ENCODE peak calls at places on chromosomes 7 and 10, in seven cellular contexts. One of them, this sample, is unnamed.

GRCh38 chr7:44764665-44765578 is 16.3 kb downstream of the ZMIZ2 start:
- DNase-seq in AG04450: no peak
- DNase-seq in stimulated activated CD4-positive, alpha-beta T cell treated with anti-CD3 and anti-CD28 coated beads, Interleukin-12 subunit alpha, Interleukin-12 subunit beta, amount 100 ng/mL, for 4 hours: no peak
- DNase-seq in posterior cingulate gyrus: no peak
- DNase-seq in EH: no peak
- DNase-seq in stromal cell of bone marrow: no peak
- DNase-seq in amniotic stem cell: no peak
- DNase-seq in this sample: no peak

GRCh38 chr10:63819753-63820347 is 298.6 kb downstream of the REEP3 start:
- DNase-seq in AG04450: peak; percentile 18
- DNase-seq in stimulated activated CD4-positive, alpha-beta T cell treated with anti-CD3 and anti-CD28 coated beads, Interleukin-12 subunit alpha, Interleukin-12 subunit beta, amount 100 ng/mL, for 4 hours: no peak
- DNase-seq in posterior cingulate gyrus: peak; percentile 48
- DNase-seq in EH: peak; percentile 69
- DNase-seq in stromal cell of bone marrow: peak; percentile 62
- DNase-seq in amniotic stem cell: peak; percentile 63
- DNase-seq in this sample: peak; percentile 32

GRCh38 chr7:71612011-71612410 is 480.1 kb downstream of the GALNT17 start:
- DNase-seq in AG04450: no peak
- DNase-seq in stimulated activated CD4-positive, alpha-beta T cell treated with anti-CD3 and anti-CD28 coated beads, Interleukin-12 subunit alpha, Interleukin-12 subunit beta, amount 100 ng/mL, for 4 hours: no peak
- DNase-seq in posterior cingulate gyrus: no peak
- DNase-seq in EH: no peak
- DNase-seq in stromal cell of bone marrow: no peak
- DNase-seq in amniotic stem cell: no peak
- DNase-seq in this sample: no peak

GRCh38 chr10:71765176-71765906 is 8.0 kb downstream of the VSIR start:
- DNase-seq in AG04450: no peak
- DNase-seq in stimulated activated CD4-positive, alpha-beta T cell treated with anti-CD3 and anti-CD28 coated beads, Interleukin-12 subunit alpha, Interleukin-12 subunit beta, amount 100 ng/mL, for 4 hours: no peak
- DNase-seq in posterior cingulate gyrus: no peak
- DNase-seq in EH: peak; percentile 70
- DNase-seq in stromal cell of bone marrow: no peak
- DNase-seq in amniotic stem cell: no peak
- DNase-seq in this sample: no peak

GRCh38 chr10:1420663-1421362 is 316.5 kb downstream of the ADARB2 start:
- DNase-seq in AG04450: no peak
- DNase-seq in stimulated activated CD4-positive, alpha-beta T cell treated with anti-CD3 and anti-CD28 coated beads, Interleukin-12 subunit alpha, Interleukin-12 subunit beta, amount 100 ng/mL, for 4 hours: peak; percentile 60
- DNase-seq in posterior cingulate gyrus: peak; percentile 81
- DNase-seq in EH: no peak
- DNase-seq in stromal cell of bone marrow: no peak
- DNase-seq in amniotic stem cell: no peak
- DNase-seq in this sample: no peak

GRCh38 chr7:147478751-147479150 is 1111.8 kb upstream of the C7orf33 start:
- DNase-seq in AG04450: no peak
- DNase-seq in stimulated activated CD4-positive, alpha-beta T cell treated with anti-CD3 and anti-CD28 coated beads, Interleukin-12 subunit alpha, Interleukin-12 subunit beta, amount 100 ng/mL, for 4 hours: no peak
- DNase-seq in posterior cingulate gyrus: no peak
- DNase-seq in EH: no peak
- DNase-seq in stromal cell of bone marrow: no peak
- DNase-seq in amniotic stem cell: no peak
- DNase-seq in this sample: peak; percentile 16

GRCh38 chr10:14235511-14235910 is 95.2 kb downstream of the FRMD4A start:
- DNase-seq in AG04450: no peak
- DNase-seq in stimulated activated CD4-positive, alpha-beta T cell treated with anti-CD3 and anti-CD28 coated beads, Interleukin-12 subunit alpha, Interleukin-12 subunit beta, amount 100 ng/mL, for 4 hours: no peak
- DNase-seq in posterior cingulate gyrus: no peak
- DNase-seq in EH: no peak
- DNase-seq in stromal cell of bone marrow: no peak
- DNase-seq in amniotic stem cell: no peak
- DNase-seq in this sample: no peak

GRCh38 chr10:48416584-48417232 is 110.2 kb downstream of the MAPK8 start:
- DNase-seq in AG04450: no peak
- DNase-seq in stimulated activated CD4-positive, alpha-beta T cell treated with anti-CD3 and anti-CD28 coated beads, Interleukin-12 subunit alpha, Interleukin-12 subunit beta, amount 100 ng/mL, for 4 hours: no peak
- DNase-seq in posterior cingulate gyrus: no peak
- DNase-seq in EH: peak; percentile 44
- DNase-seq in stromal cell of bone marrow: no peak
- DNase-seq in amniotic stem cell: no peak
- DNase-seq in this sample: no peak

GRCh38 chr10:98246911-98247820 is 20.8 kb downstream of the LOXL4 start:
- DNase-seq in AG04450: peak; percentile 47
- DNase-seq in stimulated activated CD4-positive, alpha-beta T cell treated with anti-CD3 and anti-CD28 coated beads, Interleukin-12 subunit alpha, Interleukin-12 subunit beta, amount 100 ng/mL, for 4 hours: no peak
- DNase-seq in posterior cingulate gyrus: no peak
- DNase-seq in EH: peak; percentile 75
- DNase-seq in stromal cell of bone marrow: no peak
- DNase-seq in amniotic stem cell: no peak
- DNase-seq in this sample: peak; percentile 42

GRCh38 chr7:4758111-4758510 is 17.3 kb upstream of the AP5Z1 start:
- DNase-seq in AG04450: no peak
- DNase-seq in stimulated activated CD4-positive, alpha-beta T cell treated with anti-CD3 and anti-CD28 coated beads, Interleukin-12 subunit alpha, Interleukin-12 subunit beta, amount 100 ng/mL, for 4 hours: no peak
- DNase-seq in posterior cingulate gyrus: no peak
- DNase-seq in EH: no peak
- DNase-seq in stromal cell of bone marrow: no peak
- DNase-seq in amniotic stem cell: no peak
- DNase-seq in this sample: no peak

GRCh38 chr7:87398441-87398840 is 53.0 kb downstream of the CROT start:
- DNase-seq in AG04450: peak; percentile 32
- DNase-seq in stimulated activated CD4-positive, alpha-beta T cell treated with anti-CD3 and anti-CD28 coated beads, Interleukin-12 subunit alpha, Interleukin-12 subunit beta, amount 100 ng/mL, for 4 hours: no peak
- DNase-seq in posterior cingulate gyrus: no peak
- DNase-seq in EH: peak; percentile 93
- DNase-seq in stromal cell of bone marrow: no peak
- DNase-seq in amniotic stem cell: peak; percentile 8
- DNase-seq in this sample: peak; percentile 35

GRCh38 chr7:66974986-66975590 is 20.3 kb downstream of the SBDS start:
- DNase-seq in AG04450: no peak
- DNase-seq in stimulated activated CD4-positive, alpha-beta T cell treated with anti-CD3 and anti-CD28 coated beads, Interleukin-12 subunit alpha, Interleukin-12 subunit beta, amount 100 ng/mL, for 4 hours: no peak
- DNase-seq in posterior cingulate gyrus: no peak
- DNase-seq in EH: no peak
- DNase-seq in stromal cell of bone marrow: no peak
- DNase-seq in amniotic stem cell: no peak
- DNase-seq in this sample: no peak

GRCh38 chr7:120055300-120055699 is 217.7 kb upstream of the KCND2 start:
- DNase-seq in AG04450: no peak
- DNase-seq in stimulated activated CD4-positive, alpha-beta T cell treated with anti-CD3 and anti-CD28 coated beads, Interleukin-12 subunit alpha, Interleukin-12 subunit beta, amount 100 ng/mL, for 4 hours: no peak
- DNase-seq in posterior cingulate gyrus: no peak
- DNase-seq in EH: no peak
- DNase-seq in stromal cell of bone marrow: peak; percentile 78
- DNase-seq in amniotic stem cell: no peak
- DNase-seq in this sample: peak; percentile 26

GRCh38 chr10:34489973-34490372 is 325.1 kb downstream of the PARD3 start:
- DNase-seq in AG04450: peak; percentile 8
- DNase-seq in stimulated activated CD4-positive, alpha-beta T cell treated with anti-CD3 and anti-CD28 coated beads, Interleukin-12 subunit alpha, Interleukin-12 subunit beta, amount 100 ng/mL, for 4 hours: no peak
- DNase-seq in posterior cingulate gyrus: no peak
- DNase-seq in EH: peak; percentile 73
- DNase-seq in stromal cell of bone marrow: peak; percentile 54
- DNase-seq in amniotic stem cell: peak; percentile 30
- DNase-seq in this sample: no peak

GRCh38 chr10:5540886-5541285 is 16.1 kb downstream of the CALML3 start:
- DNase-seq in AG04450: no peak
- DNase-seq in stimulated activated CD4-positive, alpha-beta T cell treated with anti-CD3 and anti-CD28 coated beads, Interleukin-12 subunit alpha, Interleukin-12 subunit beta, amount 100 ng/mL, for 4 hours: no peak
- DNase-seq in posterior cingulate gyrus: no peak
- DNase-seq in EH: no peak
- DNase-seq in stromal cell of bone marrow: no peak
- DNase-seq in amniotic stem cell: no peak
- DNase-seq in this sample: no peak

GRCh38 chr7:33986951-33987948 is 81.9 kb downstream of the BMPER start:
- DNase-seq in AG04450: peak; percentile 95
- DNase-seq in stimulated activated CD4-positive, alpha-beta T cell treated with anti-CD3 and anti-CD28 coated beads, Interleukin-12 subunit alpha, Interleukin-12 subunit beta, amount 100 ng/mL, for 4 hours: no peak
- DNase-seq in posterior cingulate gyrus: no peak
- DNase-seq in EH: peak; percentile 99
- DNase-seq in stromal cell of bone marrow: peak; percentile 97
- DNase-seq in amniotic stem cell: peak; percentile 87
- DNase-seq in this sample: peak; percentile 95

GRCh38 chr10:79273603-79274002 is 73.7 kb upstream of the PPIF start:
- DNase-seq in AG04450: no peak
- DNase-seq in stimulated activated CD4-positive, alpha-beta T cell treated with anti-CD3 and anti-CD28 coated beads, Interleukin-12 subunit alpha, Interleukin-12 subunit beta, amount 100 ng/mL, for 4 hours: no peak
- DNase-seq in posterior cingulate gyrus: no peak
- DNase-seq in EH: no peak
- DNase-seq in stromal cell of bone marrow: no peak
- DNase-seq in amniotic stem cell: no peak
- DNase-seq in this sample: no peak

GRCh38 chr7:130141858-130142653 is 63.1 kb downstream of the TMEM209 start:
- DNase-seq in AG04450: no peak
- DNase-seq in stimulated activated CD4-positive, alpha-beta T cell treated with anti-CD3 and anti-CD28 coated beads, Interleukin-12 subunit alpha, Interleukin-12 subunit beta, amount 100 ng/mL, for 4 hours: no peak
- DNase-seq in posterior cingulate gyrus: no peak
- DNase-seq in EH: no peak
- DNase-seq in stromal cell of bone marrow: no peak
- DNase-seq in amniotic stem cell: no peak
- DNase-seq in this sample: no peak

GRCh38 chr10:78150756-78151155 is 117.1 kb downstream of the RPS24 start:
- DNase-seq in AG04450: no peak
- DNase-seq in stimulated activated CD4-positive, alpha-beta T cell treated with anti-CD3 and anti-CD28 coated beads, Interleukin-12 subunit alpha, Interleukin-12 subunit beta, amount 100 ng/mL, for 4 hours: no peak
- DNase-seq in posterior cingulate gyrus: no peak
- DNase-seq in EH: no peak
- DNase-seq in stromal cell of bone marrow: no peak
- DNase-seq in amniotic stem cell: no peak
- DNase-seq in this sample: no peak

GRCh38 chr7:67625257-67625713 is 628.7 kb downstream of the TYW1 start:
- DNase-seq in AG04450: no peak
- DNase-seq in stimulated activated CD4-positive, alpha-beta T cell treated with anti-CD3 and anti-CD28 coated beads, Interleukin-12 subunit alpha, Interleukin-12 subunit beta, amount 100 ng/mL, for 4 hours: peak; percentile 4
- DNase-seq in posterior cingulate gyrus: peak; percentile 77
- DNase-seq in EH: peak; percentile 43
- DNase-seq in stromal cell of bone marrow: peak; percentile 54
- DNase-seq in amniotic stem cell: peak; percentile 40
- DNase-seq in this sample: peak; percentile 32

GRCh38 chr7:155506854-155507337 is 39.5 kb downstream of the CNPY1 start:
- DNase-seq in AG04450: no peak
- DNase-seq in stimulated activated CD4-positive, alpha-beta T cell treated with anti-CD3 and anti-CD28 coated beads, Interleukin-12 subunit alpha, Interleukin-12 subunit beta, amount 100 ng/mL, for 4 hours: no peak
- DNase-seq in posterior cingulate gyrus: no peak
- DNase-seq in EH: no peak
- DNase-seq in stromal cell of bone marrow: no peak
- DNase-seq in amniotic stem cell: no peak
- DNase-seq in this sample: peak; percentile 4

GRCh38 chr7:22669692-22670421 is 57.1 kb upstream of the IL6 start:
- DNase-seq in AG04450: no peak
- DNase-seq in stimulated activated CD4-positive, alpha-beta T cell treated with anti-CD3 and anti-CD28 coated beads, Interleukin-12 subunit alpha, Interleukin-12 subunit beta, amount 100 ng/mL, for 4 hours: no peak
- DNase-seq in posterior cingulate gyrus: no peak
- DNase-seq in EH: no peak
- DNase-seq in stromal cell of bone marrow: no peak
- DNase-seq in amniotic stem cell: no peak
- DNase-seq in this sample: no peak

GRCh38 chr10:71316786-71317160 is 2.3 kb upstream of the SLC29A3 start:
- DNase-seq in AG04450: no peak
- DNase-seq in stimulated activated CD4-positive, alpha-beta T cell treated with anti-CD3 and anti-CD28 coated beads, Interleukin-12 subunit alpha, Interleukin-12 subunit beta, amount 100 ng/mL, for 4 hours: no peak
- DNase-seq in posterior cingulate gyrus: no peak
- DNase-seq in EH: no peak
- DNase-seq in stromal cell of bone marrow: no peak
- DNase-seq in amniotic stem cell: no peak
- DNase-seq in this sample: no peak

GRCh38 chr10:79082631-79083581 is 14.1 kb downstream of the ZMIZ1 start:
- DNase-seq in AG04450: no peak
- DNase-seq in stimulated activated CD4-positive, alpha-beta T cell treated with anti-CD3 and anti-CD28 coated beads, Interleukin-12 subunit alpha, Interleukin-12 subunit beta, amount 100 ng/mL, for 4 hours: no peak
- DNase-seq in posterior cingulate gyrus: no peak
- DNase-seq in EH: peak; percentile 47
- DNase-seq in stromal cell of bone marrow: no peak
- DNase-seq in amniotic stem cell: no peak
- DNase-seq in this sample: no peak

GRCh38 chr7:131068604-131069021 is 259.1 kb upstream of the MKLN1 start:
- DNase-seq in AG04450: no peak
- DNase-seq in stimulated activated CD4-positive, alpha-beta T cell treated with anti-CD3 and anti-CD28 coated beads, Interleukin-12 subunit alpha, Interleukin-12 subunit beta, amount 100 ng/mL, for 4 hours: no peak
- DNase-seq in posterior cingulate gyrus: no peak
- DNase-seq in EH: peak; percentile 50
- DNase-seq in stromal cell of bone marrow: no peak
- DNase-seq in amniotic stem cell: no peak
- DNase-seq in this sample: no peak

GRCh38 chr7:151424799-151425198 is 15.0 kb upstream of the WDR86 start:
- DNase-seq in AG04450: no peak
- DNase-seq in stimulated activated CD4-positive, alpha-beta T cell treated with anti-CD3 and anti-CD28 coated beads, Interleukin-12 subunit alpha, Interleukin-12 subunit beta, amount 100 ng/mL, for 4 hours: no peak
- DNase-seq in posterior cingulate gyrus: no peak
- DNase-seq in EH: no peak
- DNase-seq in stromal cell of bone marrow: no peak
- DNase-seq in amniotic stem cell: no peak
- DNase-seq in this sample: no peak

GRCh38 chr10:14396441-14397048 is 65.8 kb upstream of the FRMD4A start:
- DNase-seq in AG04450: peak; percentile 24
- DNase-seq in stimulated activated CD4-positive, alpha-beta T cell treated with anti-CD3 and anti-CD28 coated beads, Interleukin-12 subunit alpha, Interleukin-12 subunit beta, amount 100 ng/mL, for 4 hours: no peak
- DNase-seq in posterior cingulate gyrus: no peak
- DNase-seq in EH: no peak
- DNase-seq in stromal cell of bone marrow: no peak
- DNase-seq in amniotic stem cell: no peak
- DNase-seq in this sample: no peak

GRCh38 chr7:794671-795329 is 37.5 kb upstream of the SUN1 start:
- DNase-seq in AG04450: no peak
- DNase-seq in stimulated activated CD4-positive, alpha-beta T cell treated with anti-CD3 and anti-CD28 coated beads, Interleukin-12 subunit alpha, Interleukin-12 subunit beta, amount 100 ng/mL, for 4 hours: no peak
- DNase-seq in posterior cingulate gyrus: no peak
- DNase-seq in EH: no peak
- DNase-seq in stromal cell of bone marrow: no peak
- DNase-seq in amniotic stem cell: no peak
- DNase-seq in this sample: no peak

GRCh38 chr10:78215645-78216044 is 182.0 kb downstream of the RPS24 start:
- DNase-seq in AG04450: peak; percentile 32
- DNase-seq in stimulated activated CD4-positive, alpha-beta T cell treated with anti-CD3 and anti-CD28 coated beads, Interleukin-12 subunit alpha, Interleukin-12 subunit beta, amount 100 ng/mL, for 4 hours: no peak
- DNase-seq in posterior cingulate gyrus: peak; percentile 68
- DNase-seq in EH: peak; percentile 94
- DNase-seq in stromal cell of bone marrow: peak; percentile 89
- DNase-seq in amniotic stem cell: no peak
- DNase-seq in this sample: no peak

GRCh38 chr7:79290841-79291497 is 162.5 kb downstream of the MAGI2 start:
- DNase-seq in AG04450: no peak
- DNase-seq in stimulated activated CD4-positive, alpha-beta T cell treated with anti-CD3 and anti-CD28 coated beads, Interleukin-12 subunit alpha, Interleukin-12 subunit beta, amount 100 ng/mL, for 4 hours: no peak
- DNase-seq in posterior cingulate gyrus: no peak
- DNase-seq in EH: peak; percentile 58
- DNase-seq in stromal cell of bone marrow: no peak
- DNase-seq in amniotic stem cell: no peak
- DNase-seq in this sample: no peak